ENCODE peak calls at places on chromosome 13, in five cellular contexts. X, P, H, T and G are unnamed samples. For H3K4me1, the result is how much of the 10 kb centered on the place peaks cover.

GRCh38 chr13:64505511-64505910 is 2724.6 kb downstream of the PCDH9 start:
- DNase-seq in X (no peak), P (no peak), H (no peak), T (no peak), G (no peak)

GRCh38 chr13:49783865-49784264 is 8.6 kb downstream of the KPNA3 start:
- DNase-seq in X (no peak), P (no peak), H (no peak), T (no peak), G (no peak)

GRCh38 chr13:60121288-60121687 is 42.4 kb downstream of the DIAPH3 start:
- DNase-seq in X (no peak), P (no peak), H (no peak), T (no peak), G (no peak)

GRCh38 chr13:88005188-88005587 is 334.0 kb downstream of the SLITRK5 start:
- DNase-seq in X (no peak), P (no peak), H (no peak), T (no peak), G (no peak)

GRCh38 chr13:49356224-49356623 is 87.6 kb downstream of the CAB39L start:
- DNase-seq in X (no peak), P (no peak), H (no peak), T (no peak), G (no peak)

GRCh38 chr13:25232937-25233515 is 54.3 kb downstream of the MTMR6 start:
- DNase-seq in X (no peak), P (no peak), H (no peak), T (no peak), G (no peak)

GRCh38 chr13:29954082-29955043 is 103.9 kb upstream of the UBL3 start:
- DNase-seq in X (peak), P (no peak), H (no peak), T (no peak), G (peak)

GRCh38 chr13:48853381-48854102 is 122.2 kb upstream of the FNDC3A start:
- DNase-seq in X (no peak), P (no peak), H (no peak), T (no peak), G (peak)

GRCh38 chr13:65540064-65540635 is 1690.0 kb downstream of the PCDH9 start:
- DNase-seq in X (no peak), P (no peak), H (no peak), T (no peak), G (no peak)

GRCh38 chr13:93847162-93847561 is 620.6 kb downstream of the GPC6 start:
- DNase-seq in X (no peak), P (no peak), H (no peak), T (no peak), G (no peak)

GRCh38 chr13:95154441-95154886 is 146.8 kb downstream of the ABCC4 start:
- DNase-seq in X (no peak), P (no peak), H (no peak), T (no peak), G (no peak)

GRCh38 chr13:45108716-45109706 is 11.3 kb upstream of the GTF2F2 start:
- DNase-seq in X (no peak), P (no peak), H (peak), T (no peak), G (no peak)

GRCh38 chr13:65613004-65613403 is 1617.1 kb downstream of the PCDH9 start:
- DNase-seq in X (no peak), P (no peak), H (no peak), T (no peak), G (no peak)

GRCh38 chr13:99314640-99315176 is 7.5 kb upstream of the GPR183 start:
- DNase-seq in X (peak), P (no peak), H (no peak), T (no peak), G (peak)

GRCh38 chr13:111844682-111845081 is 222.3 kb upstream of the SOX1 start:
- DNase-seq in X (no peak), P (no peak), H (no peak), T (no peak), G (no peak)

GRCh38 chr13:107545946-107546502 is 669.3 kb downstream of the LIG4 start:
- DNase-seq in X (no peak), P (no peak), H (no peak), T (no peak), G (no peak)

GRCh38 chr13:75264611-75265010 is 217.4 kb downstream of the TBC1D4 start:
- DNase-seq in X (no peak), P (no peak), H (no peak), T (no peak), G (no peak)

GRCh38 chr13:99916366-99917103 is 55.0 kb downstream of the ZIC5 start:
- DNase-seq in X (no peak), P (no peak), H (no peak), T (no peak), G (no peak)

GRCh38 chr13:27622102-27622820 is 569 bp downstream of the POLR1D start:
- DNase-seq in X (no peak), P (no peak), H (peak), T (no peak), G (no peak)

GRCh38 chr13:101917475-101917810 is 465.0 kb downstream of the ITGBL1 start:
- DNase-seq in X (no peak), P (no peak), H (no peak), T (no peak), G (no peak)

GRCh38 chr13:23467932-23468278 is 34.4 kb upstream of the SACS start:
- DNase-seq in X (no peak), P (no peak), H (no peak), T (no peak), G (no peak)

GRCh38 chr13:107866007-107866665 is 349.2 kb downstream of the LIG4 start:
- DNase-seq in X (no peak), P (no peak), H (no peak), T (no peak), G (no peak)

GRCh38 chr13:81713201-81713600 is 1372.3 kb upstream of the SPRY2 start:
- DNase-seq in X (no peak), P (no peak), H (no peak), T (no peak), G (no peak)

GRCh38 chr13:49657241-49657641 is 28.9 kb downstream of the ARL11 start:
- DNase-seq in X (no peak), P (no peak), H (no peak), T (no peak), G (no peak)

GRCh38 chr13:100584901-100585300 is 3.7 kb downstream of the GGACT start:
- DNase-seq in X (no peak), P (no peak), H (no peak), T (no peak), G (no peak)

GRCh38 chr13:98794498-98794897 is 42.0 kb upstream of the SLC15A1 start:
- DNase-seq in X (no peak), P (no peak), H (no peak), T (no peak), G (no peak)

GRCh38 chr13:79456656-79457365 is 24.1 kb upstream of the NDFIP2 start:
- DNase-seq in X (no peak), P (no peak), H (no peak), T (no peak), G (no peak)

GRCh38 chr13:29457299-29457698 is 138.2 kb downstream of the SLC7A1 start:
- DNase-seq in X (no peak), P (no peak), H (no peak), T (no peak), G (no peak)

GRCh38 chr13:51148952-51149573 is 38.0 kb upstream of the C13orf42 start:
- DNase-seq in X (no peak), P (no peak), H (peak), T (no peak), G (peak)

GRCh38 chr13:26047040-26047439 is 4.8 kb downstream of the SHISA2 start:
- DNase-seq in X (no peak), P (no peak), H (no peak), T (no peak), G (no peak)

GRCh38 chr13:99087130-99087953 is 109.5 kb upstream of the DOCK9 start:
- DNase-seq in X (peak), P (peak), H (peak), T (peak), G (peak)

GRCh38 chr13:105874808-105875207 is 660.7 kb downstream of the EFNB2 start:
- DNase-seq in X (no peak), P (no peak), H (no peak), T (no peak), G (no peak)

GRCh38 chr13:101155920-101156319 is 260.4 kb downstream of the NALCN start:
- DNase-seq in X (no peak), P (no peak), H (no peak), T (no peak), G (no peak)

GRCh38 chr13:82993417-82993816 is 888.9 kb downstream of the SLITRK1 start:
- DNase-seq in X (no peak), P (no peak), H (no peak), T (no peak), G (no peak)

GRCh38 chr13:97640236-97640635 is 206.3 kb downstream of the RAP2A start:
- DNase-seq in X (no peak), P (no peak), H (no peak), T (no peak), G (no peak)
- H3K4me1 ChIP-seq in X (under half), P (under half), H (under half), T (under half), G (under half)

GRCh38 chr13:41130356-41130755 is 2.2 kb downstream of the KBTBD6 start:
- DNase-seq in X (no peak), P (no peak), H (no peak), T (no peak), G (no peak)
- H3K4me3 ChIP-seq in X (peak), P (peak), H (no peak), T (no peak), G (peak)

GRCh38 chr13:110557610-110558305 is 3.8 kb downstream of the RAB20 start:
- DNase-seq in X (no peak), P (peak), H (no peak), T (peak), G (no peak)

GRCh38 chr13:110560606-110561334 is 752 bp downstream of the RAB20 start:
- DNase-seq in X (no peak), P (no peak), H (peak), T (peak), G (no peak)

GRCh38 chr13:110559986-110560385 is 1.5 kb downstream of the RAB20 start:
- DNase-seq in X (no peak), P (no peak), H (no peak), T (no peak), G (no peak)

GRCh38 chr13:110561335-110562033 is at the start of gene RAB20:
- DNase-seq in X (peak), P (peak), H (peak), T (peak), G (peak)

DNA sequence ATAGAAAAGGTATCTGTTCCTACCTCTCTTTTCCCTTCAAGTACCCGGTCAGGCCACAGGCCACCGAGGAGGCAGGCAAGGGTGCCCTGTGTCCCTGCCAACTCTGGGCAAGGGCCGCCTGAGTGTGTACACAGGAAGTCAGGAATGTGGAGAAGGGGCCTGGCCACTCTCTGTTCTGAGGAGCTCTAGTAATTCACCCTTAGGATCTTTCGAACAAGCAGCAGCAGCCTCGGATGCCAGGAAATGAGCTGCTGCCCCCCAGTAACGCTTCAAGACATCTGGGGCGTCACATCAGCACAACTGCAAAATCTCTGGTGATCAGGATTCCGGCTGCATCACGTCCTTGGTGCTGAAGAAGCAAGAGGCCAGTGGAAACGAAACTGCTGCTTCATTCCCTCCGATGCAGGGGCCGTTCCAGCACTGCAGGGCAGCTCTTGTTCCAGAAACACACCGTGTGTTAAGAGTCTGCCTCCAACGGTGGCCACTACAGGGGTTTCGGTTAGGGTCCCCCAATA is 2.0 kb downstream of the RAB20 start:
- DNase-seq in X (no peak), P (peak), H (peak), T (peak), G (no peak)
- H3K27ac ChIP-seq in X (no peak), P (peak), H (peak), T (peak), G (no peak)

GRCh38 chr13:73936001-73936400 is 198.2 kb downstream of the KLF12 start:
- DNase-seq in X (no peak), P (no peak), H (no peak), T (no peak), G (no peak)

GRCh38 chr13:73937420-73937819 is 196.8 kb downstream of the KLF12 start:
- DNase-seq in X (no peak), P (no peak), H (no peak), T (no peak), G (no peak)

GRCh38 chr13:73933795-73934194 is 200.4 kb downstream of the KLF12 start:
- DNase-seq in X (no peak), P (no peak), H (no peak), T (no peak), G (no peak)

GRCh38 chr13:73934215-73934623 is 200.0 kb downstream of the KLF12 start:
- DNase-seq in X (no peak), P (no peak), H (no peak), T (no peak), G (no peak)

DNA sequence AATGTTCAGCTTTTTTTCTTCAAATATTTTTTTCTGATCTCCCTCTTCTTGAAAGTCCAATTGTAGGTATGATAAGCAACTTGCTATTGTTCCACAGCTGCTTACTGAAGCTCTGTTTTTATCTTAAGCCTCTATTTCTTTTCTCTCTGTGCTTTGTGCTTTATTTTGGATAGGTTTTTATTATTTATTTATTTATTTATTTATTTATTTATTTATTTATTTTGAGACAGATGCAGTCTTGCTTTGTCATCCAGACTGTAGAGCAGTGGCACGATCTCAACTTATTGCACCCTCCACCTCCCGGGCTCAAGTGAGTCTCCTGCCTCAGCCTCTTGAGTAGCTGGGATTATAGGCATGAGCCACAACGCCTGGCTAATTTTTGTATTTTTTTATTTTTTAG is 199.4 kb downstream of the KLF12 start:
- DNase-seq in X (no peak), P (no peak), H (no peak), T (no peak), G (no peak)
- H3K4me1 ChIP-seq in X (under half), P (under half), H (under half), T (under half), G (under half)

DNA sequence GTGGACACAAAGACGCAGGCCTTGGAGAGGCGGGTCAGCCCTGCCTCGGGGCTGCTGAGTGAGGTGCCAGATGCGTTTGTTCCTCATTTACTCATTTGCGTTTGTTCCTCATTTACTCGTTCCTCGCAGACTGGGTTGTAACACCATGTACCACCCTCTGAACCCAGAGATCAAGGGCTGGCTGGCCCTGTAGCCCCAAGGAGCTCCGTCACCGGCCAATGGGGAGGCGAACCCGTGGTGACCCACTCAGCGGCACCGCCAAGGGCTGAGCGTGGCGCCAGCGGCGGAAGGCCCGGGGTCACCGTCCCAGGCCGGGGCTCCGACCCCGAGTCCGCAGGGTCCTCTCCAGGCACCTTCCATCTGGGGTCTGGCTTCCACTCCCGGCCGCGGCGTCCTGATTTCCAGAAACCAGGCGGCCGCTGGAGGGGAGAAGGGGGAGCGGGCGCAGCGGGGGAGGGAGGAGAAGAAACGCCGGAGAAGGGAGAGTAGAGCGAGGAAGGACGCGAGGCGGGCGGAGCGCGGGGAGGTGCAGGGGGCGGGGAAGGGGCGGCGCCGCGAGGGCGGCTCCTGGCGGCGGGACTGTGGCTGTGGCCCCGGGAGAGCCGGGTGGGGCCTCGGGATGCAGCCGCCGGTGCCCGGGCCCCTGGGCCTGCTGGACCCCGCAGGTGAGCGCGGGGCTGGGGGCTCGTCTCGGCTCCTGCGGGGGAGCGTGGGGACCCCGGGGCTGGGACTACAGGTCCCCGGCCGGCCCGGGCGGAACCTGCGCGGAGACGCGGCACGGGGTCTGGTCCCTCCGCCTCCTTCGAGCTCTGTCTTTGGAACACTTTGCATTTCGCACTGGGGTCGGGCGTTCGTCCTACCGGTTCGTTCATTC is at the start of gene TMEM255B:
- DNase-seq in X (peak), P (peak), H (peak), T (peak), G (peak)
- H3K4me3 ChIP-seq in X (peak), P (peak), H (peak), T (peak), G (peak)

DNA sequence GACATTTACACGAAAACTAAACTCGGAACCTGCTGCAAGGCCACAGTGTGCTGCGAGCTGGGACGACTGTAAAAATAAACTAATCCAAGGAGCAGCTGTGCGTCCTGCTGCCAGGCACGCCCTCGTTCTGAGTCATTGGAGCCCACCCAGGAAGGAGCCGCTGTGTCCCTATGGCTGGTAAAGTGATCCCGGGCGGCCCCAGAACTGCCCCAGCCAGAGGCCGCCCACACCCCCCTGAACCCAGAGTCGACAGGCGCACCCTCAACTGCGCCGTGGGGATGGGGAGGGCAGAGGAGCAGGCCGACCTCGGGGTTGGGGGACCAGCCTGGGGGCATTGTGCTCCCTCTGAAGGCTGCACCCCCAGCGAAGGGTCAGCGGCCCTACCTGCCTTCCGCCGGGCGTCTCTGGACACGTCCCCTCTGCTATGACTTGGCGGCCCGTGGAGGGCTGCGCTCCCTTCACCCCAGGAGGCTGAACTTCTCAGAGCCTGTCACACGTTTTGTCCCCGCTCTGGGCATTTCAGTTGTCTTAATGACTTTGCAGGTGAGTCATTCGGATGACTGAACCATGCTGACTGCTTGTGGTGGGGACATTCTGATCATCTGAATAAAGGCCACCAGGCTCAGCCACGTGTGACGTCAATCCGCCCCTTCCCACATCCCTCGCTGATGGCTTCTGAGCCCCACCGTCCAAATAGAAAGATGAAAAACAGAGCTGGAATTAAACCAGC is 42.7 kb downstream of the ADPRHL1 start:
- DNase-seq in X (no peak), P (peak), H (peak), T (no peak), G (no peak)
- H3K27ac ChIP-seq in X (no peak), P (no peak), H (peak), T (no peak), G (no peak)